ENCODE peak calls at places on chromosomes 16 and 17, in seven cellular contexts. C is NCI-H1417, J is GM06990, M is kidney glomerular epithelial cell, Y is left kidney, B is left cardiac atrium, X is T-helper 1 cell. P is an unnamed sample.
A peak's percentile ranks its signal among the peaks of the same experiment; 100 is the strongest.

GRCh38 chr16:11871193-11871592 is 19.9 kb upstream of the RSL1D1 start:
- DNase-seq in Y (peak; percentile 57), J (no peak), M (no peak), C (peak; percentile 6), B (no peak), X (no peak), P (no peak)

GRCh38 chr17:71632328-71632727 is 488.5 kb upstream of the SOX9 start:
- DNase-seq in Y (peak; percentile 50), C (peak; percentile 89), J (no peak), X (no peak), B (no peak), M (peak; percentile 10), P (no peak)

GRCh38 chr17:50062323-50063243 is 6.7 kb downstream of the ITGA3 start:
- DNase-seq in X (no peak), J (no peak), M (peak; percentile 92), Y (no peak), C (no peak), B (peak; percentile 83), P (no peak)

GRCh38 chr16:27066655-27067054 is at the start of gene C16orf82:
- DNase-seq in M (no peak), B (no peak), J (no peak), Y (peak; percentile 34), X (no peak), C (no peak), P (no peak)

GRCh38 chr16:83137326-83137770 is 510.6 kb downstream of the CDH13 start:
- DNase-seq in B (no peak), X (peak; percentile 52), Y (peak; percentile 24), M (peak; percentile 36), C (peak; percentile 4), J (no peak), P (no peak)

GRCh38 chr17:35586569-35587073 is 501 bp upstream of the AP2B1 start:
- DNase-seq in C (no peak), Y (no peak), M (no peak), J (no peak), B (no peak), X (no peak), P (no peak)

GRCh38 chr16:67082891-67083290 is 26.9 kb upstream of the PHAF1 start:
- DNase-seq in X (no peak), J (no peak), Y (no peak), C (no peak), M (no peak), B (no peak), P (no peak)

GRCh38 chr16:77965346-77965745 is 57.0 kb upstream of the CLEC3A start:
- DNase-seq in M (no peak), J (no peak), Y (no peak), B (peak; percentile 28), C (no peak), X (no peak), P (no peak)

GRCh38 chr17:41416478-41416877 is 7.9 kb downstream of the KRT37 start:
- DNase-seq in X (no peak), J (no peak), C (peak; percentile 3), B (no peak), Y (peak; percentile 69), M (peak; percentile 40), P (no peak)

GRCh38 chr17:80348551-80349436 is 66.2 kb upstream of the ENDOV start:
- DNase-seq in M (no peak), B (no peak), Y (peak; percentile 45), C (no peak), X (no peak), J (no peak), P (no peak)

GRCh38 chr17:13792314-13792713 is 190.6 kb upstream of the HS3ST3A1 start:
- DNase-seq in J (no peak), C (no peak), B (no peak), Y (no peak), M (peak; percentile 10), X (no peak), P (no peak)

GRCh38 chr17:80838381-80839345 is 153.0 kb upstream of the CHMP6 start:
- DNase-seq in B (no peak), J (no peak), Y (peak; percentile 55), C (no peak), X (no peak), M (no peak), P (no peak)

GRCh38 chr16:85354623-85355514 is 242.6 kb upstream of the CIBAR2 start:
- DNase-seq in C (no peak), Y (peak; percentile 92), J (no peak), B (no peak), M (no peak), X (no peak), P (no peak)

GRCh38 chr16:6573577-6573976 is 759.1 kb upstream of the RBFOX1 start:
- DNase-seq in C (peak; percentile 7), Y (peak; percentile 81), J (no peak), M (no peak), B (no peak), X (no peak), P (no peak)

GRCh38 chr17:19021622-19022083 is 17.1 kb upstream of the FAM83G start:
- DNase-seq in B (peak; percentile 34), Y (no peak), J (peak; percentile 34), M (no peak), X (no peak), C (no peak), P (no peak)

GRCh38 chr16:88758944-88759244 is 26.1 kb downstream of the PIEZO1 start:
- DNase-seq in Y (no peak), C (no peak), J (no peak), B (no peak), X (no peak), M (no peak), P (no peak)

GRCh38 chr17:14301761-14302401 is 1.0 kb downstream of the HS3ST3B1 start:
- DNase-seq in Y (peak; percentile 55), C (peak; percentile 40), J (peak; percentile 43), M (peak; percentile 27), X (peak; percentile 77), B (peak; percentile 41), P (no peak)

GRCh38 chr17:77778636-77779524 is 179.6 kb upstream of the TNRC6C start:
- DNase-seq in M (no peak), C (peak; percentile 28), J (no peak), Y (no peak), X (no peak), B (peak; percentile 74), P (no peak)

GRCh38 chr17:1294157-1294717 is 14.8 kb downstream of the TRARG1 start:
- DNase-seq in C (peak; percentile 2), B (no peak), M (no peak), Y (no peak), J (no peak), X (peak; percentile 97), P (no peak)

GRCh38 chr16:22653876-22654275 is 143.2 kb downstream of the NPIPB5 start:
- DNase-seq in C (no peak), J (no peak), Y (no peak), M (no peak), X (no peak), B (no peak), P (no peak)

GRCh38 chr17:42031584-42031983 is 11.7 kb downstream of the NKIRAS2 start:
- DNase-seq in J (no peak), C (no peak), X (no peak), B (no peak), Y (no peak), M (no peak), P (no peak)

GRCh38 chr17:51423421-51424160 is 163.2 kb downstream of the UTP18 start:
- DNase-seq in M (no peak), C (no peak), J (no peak), B (no peak), Y (no peak), X (no peak), P (no peak)

GRCh38 chr16:65312071-65312470 is 190.2 kb upstream of the CDH11 start:
- DNase-seq in C (no peak), X (no peak), M (peak; percentile 40), Y (no peak), J (no peak), B (no peak), P (no peak)

GRCh38 chr16:54158986-54159385 is 127.6 kb downstream of the IRX3 start:
- DNase-seq in Y (no peak), J (no peak), C (no peak), X (no peak), B (no peak), M (no peak), P (no peak)

GRCh38 chr16:54655171-54655590 is 275.5 kb upstream of the IRX5 start:
- DNase-seq in J (no peak), C (no peak), X (no peak), B (peak; percentile 70), M (no peak), Y (peak; percentile 62), P (no peak)

GRCh38 chr16:18984425-18985005 is 781 bp downstream of the TMC7 start:
- DNase-seq in B (no peak), C (no peak), Y (no peak), J (no peak), X (no peak), M (no peak), P (no peak)

GRCh38 chr16:69497876-69498596 is 67.7 kb upstream of the NFAT5 start:
- DNase-seq in J (no peak), M (no peak), B (no peak), C (no peak), X (no peak), Y (no peak), P (no peak)

GRCh38 chr17:34782271-34782670 is 179.0 kb downstream of the CCT6B start:
- DNase-seq in Y (no peak), X (no peak), C (no peak), M (no peak), J (no peak), B (no peak), P (no peak)

GRCh38 chr16:1444730-1445517 is 568 bp upstream of the CCDC154 start:
- DNase-seq in X (no peak), Y (no peak), B (no peak), J (no peak), M (no peak), C (no peak), P (no peak)

GRCh38 chr16:87581867-87582220 is 20.5 kb upstream of the JPH3 start:
- DNase-seq in M (peak; percentile 94), X (no peak), Y (peak; percentile 61), J (no peak), C (no peak), B (peak; percentile 81), P (no peak)

GRCh38 chr16:83482545-83483162 is 325.1 kb upstream of the HSBP1 start:
- DNase-seq in B (no peak), M (no peak), X (no peak), Y (no peak), J (no peak), C (no peak), P (no peak)

GRCh38 chr17:6461246-6461645 is 17.0 kb downstream of the PIMREG start:
- DNase-seq in B (no peak), Y (no peak), X (no peak), C (no peak), J (no peak), M (no peak), P (no peak)

GRCh38 chr17:81231766-81232581 is 6.9 kb downstream of the TEPSIN start:
- DNase-seq in Y (no peak), X (no peak), C (no peak), J (peak; percentile 10), B (no peak), M (no peak), P (no peak)

GRCh38 chr17:31686495-31686894 is 172.5 kb downstream of the COPRS start:
- DNase-seq in Y (no peak), C (no peak), X (no peak), M (no peak), J (no peak), B (no peak), P (no peak)